ENCODE peak calls at places on chromosomes 11 and 22, in four cellular contexts. C is IMR-90, Q is GM12878, S is K562. K is an unnamed sample.

GRCh38 chr11:76629853-76630599 is 40.5 kb downstream of the LRRC32 start:
- DNase-seq in C (peak; percentile 18), Q (no peak), S (no peak), K (peak; percentile 96)

GRCh38 chr11:126111458-126112116 is 48.9 kb upstream of the CDON start:
- DNase-seq in C (no peak), Q (no peak), S (no peak), K (no peak)

GRCh38 chr22:17866127-17866526 is 91.9 kb upstream of the BID start:
- DNase-seq in C (no peak), Q (no peak), S (no peak), K (no peak)

GRCh38 chr22:17303840-17304779 is 65.2 kb upstream of the CECR2 start:
- DNase-seq in C (no peak), Q (peak; percentile 77), S (peak; percentile 5), K (no peak)

GRCh38 chr11:117931971-117932370 is 2.8 kb upstream of the TMPRSS13 start:
- DNase-seq in C (no peak), Q (peak; percentile 78), S (no peak), K (no peak)

GRCh38 chr11:124894606-124895430 is 2.8 kb downstream of the ROBO4 start:
- DNase-seq in C (no peak), Q (no peak), S (no peak), K (no peak)

GRCh38 chr22:48870436-48870835 is 957.2 kb downstream of the BRD1 start:
- DNase-seq in C (no peak), Q (no peak), S (no peak), K (no peak)

GRCh38 chr11:67556244-67556643 is 27.4 kb upstream of the GSTP1 start:
- DNase-seq in C (no peak), Q (no peak), S (no peak), K (no peak)

GRCh38 chr11:61028135-61028729 is 56.8 kb downstream of the CD6 start:
- DNase-seq in C (no peak), Q (peak; percentile 76), S (no peak), K (no peak)

GRCh38 chr22:35154937-35155387 is 89.0 kb downstream of the ISX start:
- DNase-seq in C (peak; percentile 35), Q (no peak), S (peak; percentile 60), K (peak; percentile 56)

DNA sequence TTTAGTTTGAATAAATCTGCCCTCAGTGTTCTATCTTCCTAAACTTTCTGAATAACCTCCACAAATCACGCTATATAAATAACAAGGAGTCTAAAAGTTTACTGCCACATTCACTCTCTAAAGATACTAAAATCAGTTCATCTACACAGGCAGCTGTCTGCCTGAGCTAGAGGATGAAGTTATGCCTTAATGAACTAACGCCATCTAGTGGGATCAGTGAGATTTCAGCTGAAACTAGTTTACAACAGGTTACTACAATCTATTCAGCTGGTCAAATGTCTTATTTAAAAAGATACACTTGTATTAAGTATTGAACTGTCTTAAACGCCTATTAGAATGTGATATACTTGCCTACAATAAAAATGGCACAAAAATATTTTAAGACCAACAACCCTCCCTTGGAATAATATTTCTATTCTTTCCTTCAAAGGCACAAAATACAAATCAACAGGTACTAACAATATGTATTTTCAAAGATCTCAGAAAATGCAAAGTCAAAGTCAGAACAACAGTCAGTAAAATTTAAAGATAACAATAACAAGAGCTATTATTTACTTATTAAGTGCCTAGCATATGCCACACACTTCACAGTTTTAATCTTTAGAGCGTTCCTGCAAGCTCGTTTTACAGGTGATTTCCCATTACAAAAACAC is 84.1 kb downstream of the LARGE2 start:
- DNase-seq in C (peak; percentile 84), Q (peak; percentile 37), S (peak; percentile 47), K (peak; percentile 79)
- TF ChIP-seq FOS in C (no peak), Q (no peak), S (no peak), K (no peak)

GRCh38 chr11:82842019-82842418 is 58.2 kb downstream of the PRCP start:
- DNase-seq in C (no peak), Q (no peak), S (no peak), K (no peak)
- TF ChIP-seq FOS in C (no peak), Q (no peak), S (no peak), K (no peak)

GRCh38 chr11:131637469-131638175 is 267.2 kb downstream of the NTM start:
- DNase-seq in C (no peak), Q (no peak), S (no peak), K (no peak)
- TF ChIP-seq FOS in C (no peak), Q (no peak), S (no peak), K (no peak)

DNA sequence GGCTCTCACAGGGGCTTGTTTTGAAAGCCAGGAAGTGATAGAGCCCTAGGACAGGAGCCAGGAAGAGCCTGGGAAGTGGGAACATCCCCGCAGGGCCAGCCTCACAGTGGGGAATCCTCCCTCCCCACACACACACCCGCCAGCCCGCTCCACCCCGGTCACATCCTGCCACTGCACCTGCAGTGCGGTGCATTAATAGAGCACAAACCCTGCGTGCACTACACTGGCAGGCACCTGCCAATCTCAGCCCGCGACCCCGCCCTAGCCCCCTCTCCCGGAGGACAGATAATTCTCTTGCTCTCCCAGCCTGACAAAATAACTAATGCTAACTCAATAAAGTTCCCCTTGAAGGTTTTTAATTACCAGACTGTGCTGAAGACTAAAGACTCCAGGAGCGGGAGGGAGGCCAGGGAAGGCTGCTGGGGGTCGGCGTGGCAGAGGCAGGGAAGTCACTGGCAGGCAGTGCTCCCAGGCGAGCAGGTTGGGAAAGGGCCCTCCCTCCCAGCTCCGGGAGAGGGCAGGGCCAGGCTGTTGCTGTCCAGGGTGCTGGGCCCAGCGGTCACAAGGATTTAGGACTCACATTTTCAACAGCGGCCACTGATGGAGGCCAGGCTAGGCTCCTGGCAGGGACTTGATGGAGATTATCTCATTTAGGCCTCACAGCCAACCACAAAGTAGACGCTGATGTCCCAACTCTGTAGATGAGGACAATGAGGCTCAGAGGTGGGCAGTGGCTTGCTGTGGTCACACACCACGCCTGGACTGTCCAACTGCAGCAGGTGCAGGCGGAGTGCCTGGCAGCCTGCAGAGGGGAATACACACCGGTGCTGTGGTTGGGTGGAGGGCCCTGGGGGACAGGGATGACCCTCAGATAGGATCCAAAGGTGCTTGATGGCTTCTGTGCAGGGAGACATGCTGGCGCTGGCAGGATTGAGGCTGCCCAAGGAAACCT is 23.9 kb upstream of the TCF20 start:
- DNase-seq in C (peak; percentile 41), Q (no peak), S (peak; percentile 69), K (peak; percentile 34)
- TF ChIP-seq FOS in C (no peak), Q (no peak), S (no peak), K (no peak)

DNA sequence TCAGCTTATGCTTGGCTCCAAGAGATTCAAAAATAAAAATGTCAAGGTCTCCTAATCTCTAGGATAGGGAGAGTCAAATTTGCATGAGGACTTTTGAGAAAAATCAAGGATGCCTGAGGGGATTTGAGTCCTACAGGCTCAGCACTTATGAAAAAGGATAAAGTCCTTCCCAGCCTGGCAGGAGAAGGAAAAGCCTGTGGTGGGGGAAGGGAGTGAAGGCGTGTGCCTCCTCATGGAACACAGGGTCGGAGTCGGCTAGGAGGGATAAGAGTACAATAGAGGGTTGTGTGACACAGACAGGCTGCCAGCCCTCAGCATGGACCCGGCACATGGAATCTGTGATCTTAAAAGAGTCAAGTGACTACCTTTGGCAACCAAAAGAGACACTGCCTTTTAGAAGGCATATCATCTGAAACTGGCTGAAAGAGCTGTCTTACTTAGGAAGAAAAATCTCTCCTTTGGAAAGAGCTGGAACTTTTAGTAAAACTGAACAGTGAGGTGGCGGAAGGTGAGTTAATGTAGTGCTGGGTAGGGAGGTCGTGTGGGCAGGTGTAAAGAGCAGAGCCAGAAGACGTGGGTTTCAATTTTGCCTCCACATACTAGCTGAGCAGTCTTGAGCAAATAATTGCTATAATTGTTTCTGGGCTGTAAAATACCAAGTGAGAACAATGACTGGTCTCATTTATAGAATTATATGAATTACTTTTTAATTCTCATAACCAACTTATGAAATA is 58.8 kb upstream of the RDX start:
- DNase-seq in C (no peak), Q (no peak), S (no peak), K (peak; percentile 17)
- TF ChIP-seq FOS in C (no peak), Q (no peak), S (no peak), K (no peak)

GRCh38 chr11:16216831-16217230 is 139.5 kb downstream of the SOX6 start:
- DNase-seq in C (no peak), Q (no peak), S (no peak), K (no peak)

GRCh38 chr11:16223558-16223957 is 132.8 kb downstream of the SOX6 start:
- DNase-seq in C (no peak), Q (no peak), S (no peak), K (peak; percentile 14)

GRCh38 chr11:16215352-16215751 is 141.0 kb downstream of the SOX6 start:
- DNase-seq in C (no peak), Q (no peak), S (no peak), K (no peak)

DNA sequence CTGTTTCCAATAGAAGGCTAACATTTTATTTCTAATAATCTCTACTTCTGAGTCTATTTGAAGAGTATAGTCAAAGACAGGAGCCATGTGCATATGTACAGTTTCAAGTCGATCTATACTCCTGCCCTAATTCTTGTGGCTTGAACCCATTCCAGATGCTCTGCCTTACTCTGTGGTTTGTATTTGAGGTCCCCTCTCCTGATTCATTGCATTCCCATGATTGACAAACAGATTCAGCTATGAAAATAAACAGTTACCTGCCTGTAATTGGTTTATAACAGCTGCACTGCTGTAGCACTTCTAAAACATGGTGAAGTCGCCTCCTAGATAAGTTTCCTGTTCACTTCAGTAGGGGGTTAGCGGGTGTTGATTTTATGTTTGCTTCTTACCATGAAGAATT is 138.7 kb downstream of the SOX6 start:
- DNase-seq in C (peak; percentile 33), Q (no peak), S (no peak), K (no peak)
- TF ChIP-seq FOS in C (no peak), Q (no peak), S (no peak), K (no peak)

DNA sequence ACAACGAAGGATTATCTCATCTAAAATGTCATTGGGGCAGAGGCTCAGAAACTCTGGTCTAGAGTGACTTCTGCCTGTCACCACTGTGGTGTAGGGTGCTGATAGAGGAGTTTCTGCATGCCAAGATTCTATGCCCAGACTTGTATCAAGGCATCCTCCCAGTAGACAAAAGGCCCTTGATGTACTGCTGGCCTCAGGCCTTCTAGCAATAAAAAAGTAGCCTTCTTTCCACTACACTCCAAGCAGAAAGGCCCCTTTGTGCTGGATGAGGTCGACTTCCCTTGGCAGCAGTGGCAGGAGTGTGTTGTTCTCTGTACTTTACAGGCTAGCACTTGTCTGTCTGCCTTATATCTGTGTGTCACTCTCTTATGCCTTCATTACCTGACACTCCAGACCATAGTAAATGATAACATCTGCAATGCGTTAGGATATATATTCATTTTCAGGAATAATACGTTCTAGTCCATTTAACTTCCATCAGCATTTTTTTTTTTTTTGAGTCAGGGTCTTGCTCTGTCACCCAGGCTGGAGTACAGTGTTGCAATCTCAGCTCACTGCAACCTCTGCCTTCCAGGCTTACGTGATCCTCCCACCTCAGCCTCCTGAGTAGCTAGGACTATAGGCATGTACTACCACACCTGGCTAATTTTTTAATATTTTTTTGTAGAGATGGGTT is 49.5 kb upstream of the RRM1 start:
- DNase-seq in C (no peak), Q (no peak), S (no peak), K (peak; percentile 27)
- TF ChIP-seq FOS in C (no peak), Q (no peak), S (no peak), K (no peak)

GRCh38 chr11:2701230-2701629 is 1.4 kb upstream of the KCNQ1OT1 start:
- DNase-seq in C (no peak), Q (no peak), S (no peak), K (no peak)
- TF ChIP-seq FOS in C (no peak), Q (no peak), S (no peak), K (no peak)